ENCODE peak calls at places on chromosomes 16 and 17, in eight cellular contexts. D is GM23338; E is heart left ventricle; W is heart right ventricle; K is cardiac muscle cell; L is CD4-positive, alpha-beta T cell; X is astrocyte; Z is K562. V is an unnamed sample.
A peak's percentile ranks its signal among the peaks of the same experiment; 100 is the strongest.

GRCh38 chr17:57356722-57357391 is 100.5 kb downstream of the MSI2 start:
- DNase-seq in D (peak; percentile 43), E (no peak), W (no peak), K (no peak), L (no peak), X (no peak), Z (no peak), V (no peak)

GRCh38 chr17:50062323-50063243 is 6.7 kb downstream of the ITGA3 start:
- DNase-seq in D (no peak), E (peak; percentile 93), W (peak; percentile 85), K (peak; percentile 24), L (no peak), X (peak; percentile 79), Z (no peak), V (no peak)

GRCh38 chr16:17362191-17362590 is 108.6 kb downstream of the XYLT1 start:
- DNase-seq in D (no peak), E (no peak), W (no peak), K (no peak), L (no peak), X (no peak), Z (no peak), V (no peak)

GRCh38 chr16:23615805-23616204 is 19.7 kb upstream of the NDUFAB1 start:
- DNase-seq in D (no peak), E (no peak), W (no peak), K (no peak), L (no peak), X (no peak), Z (no peak), V (no peak)

GRCh38 chr17:79479876-79480275 is 131.0 kb downstream of the RBFOX3 start:
- DNase-seq in D (no peak), E (no peak), W (no peak), K (no peak), L (no peak), X (no peak), Z (no peak), V (no peak)

GRCh38 chr17:81254955-81255717 is 16.0 kb downstream of the NDUFAF8 start:
- DNase-seq in D (peak; percentile 84), E (peak; percentile 92), W (peak; percentile 84), K (peak; percentile 91), L (no peak), X (peak; percentile 64), Z (peak; percentile 48), V (peak; percentile 82)

GRCh38 chr17:13593757-13594156 is 8.0 kb downstream of the HS3ST3A1 start:
- DNase-seq in D (no peak), E (no peak), W (no peak), K (no peak), L (no peak), X (peak; percentile 70), Z (no peak), V (no peak)

GRCh38 chr17:19262650-19263620 is 25.8 kb downstream of the EPN2 start:
- DNase-seq in D (no peak), E (peak; percentile 22), W (no peak), K (no peak), L (no peak), X (peak; percentile 59), Z (no peak), V (no peak)

GRCh38 chr16:83689385-83689831 is 118.4 kb upstream of the HSBP1 start:
- DNase-seq in D (peak; percentile 38), E (no peak), W (peak; percentile 14), K (peak; percentile 10), L (no peak), X (peak; percentile 98), Z (no peak), V (peak; percentile 61)

GRCh38 chr17:81354944-81355327 is 40.3 kb upstream of the BAHCC1 start:
- DNase-seq in D (no peak), E (no peak), W (no peak), K (no peak), L (no peak), X (no peak), Z (peak; percentile 59), V (no peak)

GRCh38 chr17:40122466-40122943 is 734 bp downstream of the MSL1 start:
- DNase-seq in D (peak; percentile 68), E (peak; percentile 57), W (peak; percentile 52), K (peak; percentile 78), L (peak; percentile 16), X (no peak), Z (peak; percentile 77), V (no peak)
- TF ChIP-seq CTCF in D (no peak), E (no peak), W (peak; percentile 13), K (no peak), L (no peak), X (no peak), Z (no peak), V (no peak)

DNA sequence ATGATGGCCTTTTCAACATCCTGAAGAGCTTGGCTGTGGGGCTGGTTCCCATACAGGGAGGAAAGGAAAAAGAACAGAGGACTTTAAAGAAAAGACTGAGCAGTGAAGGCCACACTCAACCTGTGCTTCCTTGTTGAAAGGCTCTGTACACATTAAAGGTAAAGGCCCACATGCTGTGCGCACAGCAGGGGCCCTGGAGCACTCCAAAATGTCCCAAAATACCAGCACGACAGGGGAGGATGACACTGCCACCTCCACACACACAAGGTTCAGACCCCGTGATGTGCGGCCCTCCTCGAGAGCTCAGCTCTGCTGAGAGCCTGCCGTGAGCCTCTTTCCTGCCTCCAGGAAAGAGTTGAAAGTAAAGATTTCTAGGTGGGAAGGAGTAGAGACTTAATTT is 36.5 kb downstream of the FANCA start:
- DNase-seq in D (no peak), E (no peak), W (no peak), K (no peak), L (no peak), X (no peak), Z (no peak), V (no peak)
- TF ChIP-seq CTCF in D (no peak), E (no peak), W (no peak), K (no peak), L (no peak), X (no peak), Z (no peak), V (no peak)

GRCh38 chr17:8376302-8377067 is at the start of gene KRABD2:
- DNase-seq in D (peak; percentile 97), E (peak; percentile 96), W (peak; percentile 92), K (peak; percentile 94), L (peak; percentile 87), X (peak; percentile 68), Z (peak; percentile 83), V (peak; percentile 86)
- TF ChIP-seq CTCF in D (peak; percentile 52), E (peak; percentile 64), W (peak; percentile 63), K (peak; percentile 58), L (peak; percentile 65), X (peak; percentile 33), Z (peak; percentile 56), V (peak; percentile 80)

GRCh38 chr16:12054868-12055267 is 78.3 kb downstream of the SNX29 start:
- DNase-seq in D (no peak), E (no peak), W (no peak), K (no peak), L (no peak), X (no peak), Z (no peak), V (no peak)
- TF ChIP-seq CTCF in D (no peak), E (no peak), W (no peak), K (no peak), L (no peak), X (no peak), Z (no peak), V (no peak)

GRCh38 chr16:89701425-89702406 is at the start of gene SPATA2L:
- DNase-seq in D (peak; percentile 98), E (peak; percentile 90), W (peak; percentile 81), K (peak; percentile 97), L (peak; percentile 98), X (peak; percentile 50), Z (peak; percentile 96), V (peak; percentile 91)
- TF ChIP-seq CTCF in D (peak; percentile 29), E (no peak), W (peak; percentile 19), K (no peak), L (no peak), X (no peak), Z (no peak), V (no peak)

DNA sequence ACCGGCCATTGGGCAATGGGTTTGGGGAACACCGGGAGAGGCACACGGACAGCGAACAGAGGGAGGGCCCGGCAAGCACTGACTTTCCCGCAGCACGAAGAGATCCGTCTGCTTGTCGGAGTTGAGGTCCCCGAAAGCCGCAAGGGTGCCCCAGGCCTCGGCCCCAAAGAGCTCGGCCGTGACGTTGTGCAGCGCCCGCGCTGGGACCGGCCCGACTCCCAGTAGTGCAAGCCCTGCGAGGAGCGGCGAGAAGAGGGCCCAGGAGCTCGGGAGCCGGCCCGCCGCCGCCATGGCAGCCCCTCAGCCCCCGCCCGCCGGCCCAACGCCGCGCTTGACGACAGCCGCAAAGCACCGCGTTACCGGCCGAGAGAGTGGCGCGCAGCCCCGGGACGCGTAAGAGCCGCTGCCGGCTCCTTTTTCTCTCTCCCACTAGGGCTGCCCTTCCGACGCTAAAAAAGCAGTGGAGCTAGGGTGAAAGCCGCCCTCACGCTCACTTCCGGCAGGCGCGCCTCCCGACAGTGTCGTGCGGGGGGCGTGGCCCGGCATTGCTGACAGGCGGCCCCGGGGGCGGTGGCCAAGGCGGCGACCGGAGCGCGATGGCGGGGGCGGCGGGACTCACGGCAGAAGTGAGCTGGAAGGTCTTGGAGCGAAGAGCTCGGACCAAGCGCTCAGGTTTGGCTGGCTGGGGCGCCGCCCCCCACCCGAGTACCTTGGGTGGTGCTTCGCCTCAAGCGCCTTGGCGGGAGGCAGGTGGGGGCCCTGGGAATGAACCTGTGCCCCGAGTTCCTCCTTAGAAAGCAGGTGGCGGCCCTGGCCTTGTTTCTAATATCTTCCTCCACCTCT is at the start of the genes ITFG1 and PHKB:
- DNase-seq in D (peak; percentile 95), E (peak; percentile 94), W (peak; percentile 93), K (peak; percentile 94), L (peak; percentile 95), X (peak; percentile 91), Z (peak; percentile 90), V (peak; percentile 84)
- TF ChIP-seq CTCF in D (no peak), E (peak; percentile 25), W (peak; percentile 28), K (peak; percentile 7), L (no peak), X (no peak), Z (no peak), V (no peak)

V was measured in CD14-positive monocyte.